ENCODE peak calls at places on chromosome 4, in five cellular contexts. M is CD8-positive, alpha-beta T cell; C is fibroblast of lung; D is hepatocyte; S is tibial nerve. V is an unnamed sample.

GRCh38 chr4:35520059-35520458 is 724.3 kb downstream of the ARAP2 start:
- DNase-seq in S (no peak), D (peak; percentile 21), M (no peak), C (no peak), V (peak; percentile 90)

GRCh38 chr4:37844204-37844603 is 17.7 kb downstream of the PGM2 start:
- DNase-seq in M (no peak), D (no peak), C (no peak), S (no peak), V (no peak)

GRCh38 chr4:7323461-7323871 is 111.3 kb downstream of the PSAPL1 start:
- DNase-seq in S (no peak), M (no peak), D (no peak), C (no peak), V (no peak)

GRCh38 chr4:186104895-186105720 is 604 bp downstream of the FAM149A start:
- DNase-seq in D (peak; percentile 48), M (no peak), S (no peak), C (no peak), V (no peak)

GRCh38 chr4:76546282-76547166 is 111.5 kb downstream of the SHROOM3 start:
- DNase-seq in D (peak; percentile 37), S (no peak), C (peak; percentile 70), M (no peak), V (peak; percentile 86)

GRCh38 chr4:57905965-57906364 is 795.8 kb upstream of the IGFBP7 start:
- DNase-seq in D (no peak), M (no peak), S (no peak), C (no peak), V (peak; percentile 10)

GRCh38 chr4:157040380-157040779 is 35.6 kb upstream of the GLRB start:
- DNase-seq in S (no peak), C (no peak), D (no peak), M (no peak), V (no peak)

GRCh38 chr4:181528570-181529184 is 714.5 kb upstream of the TENM3 start:
- DNase-seq in C (peak; percentile 80), M (no peak), S (no peak), D (peak; percentile 88), V (peak; percentile 80)

GRCh38 chr4:79528241-79528706 is 120.2 kb upstream of the GK2 start:
- DNase-seq in D (no peak), M (no peak), S (no peak), C (no peak), V (peak; percentile 29)

GRCh38 chr4:105440890-105441289 is 33.0 kb downstream of the PPA2 start:
- DNase-seq in D (no peak), S (no peak), M (no peak), C (peak; percentile 32), V (no peak)

GRCh38 chr4:38979081-38979480 is 53.1 kb downstream of the TMEM156 start:
- DNase-seq in D (no peak), C (no peak), M (no peak), S (no peak), V (no peak)

GRCh38 chr4:107114059-107114458 is 77.9 kb upstream of the DKK2 start:
- DNase-seq in D (no peak), S (no peak), C (no peak), M (no peak), V (no peak)

GRCh38 chr4:71333960-71334951 is 4.6 kb upstream of the SLC4A4 start:
- DNase-seq in S (no peak), C (peak; percentile 40), M (no peak), D (no peak), V (peak; percentile 68)

GRCh38 chr4:151098191-151098590 is 1.2 kb upstream of the RPS3A start:
- DNase-seq in S (no peak), M (no peak), C (no peak), D (no peak), V (no peak)

GRCh38 chr4:179927473-179927872 is 2315.7 kb upstream of the TENM3 start:
- DNase-seq in S (no peak), C (no peak), M (no peak), D (no peak), V (no peak)

GRCh38 chr4:142128529-142128928 is 492.1 kb downstream of the IL15 start:
- DNase-seq in D (peak; percentile 35), C (peak; percentile 52), S (no peak), M (no peak), V (no peak)

GRCh38 chr4:82791179-82791578 is 7.4 kb downstream of the SCD5 start:
- DNase-seq in C (no peak), D (no peak), M (no peak), S (no peak), V (no peak)

GRCh38 chr4:138576684-138577083 is 334.5 kb upstream of the SLC7A11 start:
- DNase-seq in C (peak; percentile 59), D (peak; percentile 26), M (no peak), S (no peak), V (peak; percentile 65)

GRCh38 chr4:121998024-121998423 is 46.2 kb upstream of the TRPC3 start:
- DNase-seq in M (no peak), D (no peak), C (no peak), S (no peak), V (peak; percentile 20)

GRCh38 chr4:143382539-143382938 is 45.9 kb downstream of the GAB1 start:
- DNase-seq in C (peak; percentile 35), D (no peak), M (no peak), S (no peak), V (no peak)

GRCh38 chr4:166422475-166422874 is 549.4 kb downstream of the TLL1 start:
- DNase-seq in C (peak; percentile 64), D (no peak), M (no peak), S (no peak), V (peak; percentile 49)

GRCh38 chr4:5524900-5525299 is 183.5 kb downstream of the EVC2 start:
- DNase-seq in M (no peak), S (no peak), D (no peak), C (peak; percentile 64), V (no peak)

GRCh38 chr4:165874072-165874798 is 1.2 kb downstream of the TLL1 start:
- DNase-seq in C (no peak), M (no peak), S (no peak), D (peak; percentile 8), V (peak; percentile 36)

GRCh38 chr4:86720508-86721068 is 126.5 kb downstream of the PTPN13 start:
- DNase-seq in M (no peak), D (no peak), C (peak; percentile 17), S (no peak), V (peak; percentile 3)

DNA sequence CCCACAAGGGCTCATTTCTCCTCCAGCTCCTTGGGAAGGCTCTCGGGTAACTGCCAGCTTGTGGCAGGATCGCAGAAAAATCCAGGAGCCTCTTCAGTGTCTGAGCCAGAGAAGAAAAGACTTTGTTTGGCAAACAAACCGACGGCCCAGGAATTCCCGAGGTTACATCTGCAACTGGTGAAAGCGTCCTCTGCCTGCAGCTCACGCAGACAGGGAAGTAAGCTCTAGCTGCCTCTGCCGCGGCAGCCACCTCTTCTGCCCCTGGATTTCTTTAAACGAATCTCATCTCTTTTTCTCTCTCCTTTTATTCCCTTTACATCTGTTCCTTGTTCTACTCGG is 289 bp downstream of the DCHS2 start:
- DNase-seq in C (peak; percentile 31), D (no peak), S (no peak), M (no peak), V (peak; percentile 37)
- TF ChIP-seq CTCF in C (no peak), D (no peak), S (no peak), M (no peak), V (no peak)

GRCh38 chr4:113469023-113469390 is 292.5 kb downstream of the CAMK2D start:
- DNase-seq in C (peak; percentile 46), S (no peak), D (no peak), M (no peak), V (no peak)

GRCh38 chr4:113468165-113469022 is 293.1 kb downstream of the CAMK2D start:
- DNase-seq in D (peak; percentile 91), S (peak; percentile 56), M (no peak), C (peak; percentile 100), V (peak; percentile 100)

GRCh38 chr4:113469926-113470325 is 291.6 kb downstream of the CAMK2D start:
- DNase-seq in C (no peak), D (peak; percentile 40), M (no peak), S (no peak), V (peak; percentile 19)

GRCh38 chr4:113471141-113471860 is 290.2 kb downstream of the CAMK2D start:
- DNase-seq in D (no peak), S (no peak), M (no peak), C (no peak), V (no peak)

DNA sequence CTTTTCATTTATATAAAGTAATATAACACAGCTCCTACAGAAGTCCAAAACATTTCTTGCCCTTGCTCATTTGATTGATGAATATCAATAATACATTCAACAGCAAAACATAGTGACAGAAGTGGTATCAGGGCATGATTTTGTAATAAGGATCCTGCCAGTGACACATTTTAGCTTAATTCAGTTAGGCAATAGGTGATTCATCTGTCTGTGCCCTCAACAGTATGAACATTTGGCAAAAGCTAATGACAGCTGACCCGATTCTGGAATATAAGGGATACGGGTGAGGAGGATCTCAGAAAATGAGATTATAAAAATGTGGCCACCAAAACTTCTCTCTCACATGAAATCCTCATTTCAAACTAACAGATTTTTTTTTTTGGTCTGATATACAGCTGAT is 294.0 kb downstream of the CAMK2D start:
- DNase-seq in D (no peak), M (no peak), C (peak; percentile 83), S (no peak), V (peak; percentile 91)
- H3K4me3 ChIP-seq in D (no peak overlapping the region), M (no peak overlapping the region), C (peak overlapping the region; percentile 48), S (no peak overlapping the region), V (peak overlapping the region; percentile 38)

DNA sequence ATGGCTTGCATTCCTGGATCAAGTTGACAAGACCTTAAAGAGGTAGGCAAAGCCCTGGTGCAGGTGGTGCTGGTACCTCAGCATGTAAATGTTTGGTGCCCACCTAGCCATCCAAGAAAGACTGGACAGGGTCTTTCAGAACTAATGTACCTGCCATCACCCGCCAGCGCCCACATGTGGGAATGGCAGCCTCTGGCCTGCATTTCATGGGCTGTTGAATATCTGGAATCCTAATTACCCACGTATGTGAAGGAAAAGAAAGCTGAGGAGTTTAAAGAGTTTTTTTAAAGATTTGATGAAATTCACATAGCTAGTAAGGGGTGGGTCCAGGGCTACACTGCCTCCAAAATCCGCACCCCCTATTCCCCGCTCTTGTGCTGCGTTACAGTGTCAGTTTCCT is 8.6 kb upstream of the CCDC149 start:
- DNase-seq in D (no peak), M (no peak), C (no peak), S (no peak), V (no peak)
- TF ChIP-seq CTCF in D (no peak), M (no peak), C (no peak), S (no peak), V (no peak)

DNA sequence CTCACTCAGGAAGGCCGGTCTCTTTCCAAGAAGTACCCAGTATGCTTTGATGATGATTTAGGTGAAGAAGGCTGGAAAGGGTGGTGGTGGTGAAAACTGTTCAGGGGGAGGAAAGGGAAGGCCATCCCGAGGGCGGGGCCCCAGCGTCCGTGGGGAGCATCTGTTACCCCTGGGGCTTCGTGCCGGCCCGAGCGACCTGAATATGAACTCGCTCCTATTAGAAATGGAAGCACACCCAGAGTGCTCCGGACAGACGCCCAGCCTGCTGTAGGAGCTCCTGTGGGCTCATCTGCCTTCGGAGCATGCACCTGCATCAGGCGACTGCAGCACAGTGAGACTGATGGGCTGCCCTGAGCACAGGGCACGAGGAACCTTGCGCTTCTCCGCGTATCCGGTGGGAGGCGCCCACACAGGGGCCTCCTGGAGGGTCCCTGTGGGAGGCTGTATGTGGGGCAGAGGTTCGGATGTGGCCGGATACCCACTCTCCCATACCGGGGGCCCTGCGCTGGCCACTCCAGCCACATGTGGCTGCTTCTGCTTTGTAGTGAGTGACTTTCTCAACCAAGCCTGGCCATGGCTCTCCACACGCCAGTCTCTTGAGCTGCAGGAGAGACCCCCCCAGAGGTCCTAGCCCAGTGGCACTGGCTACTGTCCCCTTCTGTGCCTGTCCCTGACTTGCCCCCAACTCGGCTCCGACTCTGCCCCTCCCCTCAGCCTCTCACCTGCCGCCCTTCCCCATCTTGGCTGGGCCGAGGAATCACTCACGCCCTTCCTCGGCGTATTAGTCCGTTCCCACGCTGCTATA is 36.8 kb downstream of the FGFRL1 start:
- DNase-seq in C (no peak), M (no peak), D (no peak), S (no peak), V (no peak)
- H3K4me3 ChIP-seq in C (no peak overlapping the region), M (no peak overlapping the region), D (no peak overlapping the region), S (no peak overlapping the region), V (no peak overlapping the region)